ENCODE peak calls at places on chromosomes 4 and X, in four cellular contexts. C is psoas muscle, Z is heart left ventricle, B is prostate gland. Q is an unnamed sample.

GRCh38 chrX:115595049-115595448 is 34.1 kb downstream of the PLS3 start:
- DNase-seq in Z (no peak), B (no peak), C (no peak), Q (no peak)

GRCh38 chr4:95556460-95556859 is 7.7 kb upstream of the UNC5C start:
- DNase-seq in B (no peak), C (no peak), Z (no peak), Q (no peak)

GRCh38 chrX:30951003-30951402 is 61.9 kb upstream of the TAB3 start:
- DNase-seq in B (no peak), Z (no peak), C (no peak), Q (no peak)

GRCh38 chrX:106932492-106932923 is 12.3 kb downstream of the CLDN2 start:
- DNase-seq in B (no peak), Z (no peak), C (no peak), Q (no peak)

GRCh38 chrX:10992110-10992509 is 119.0 kb upstream of the HCCS start:
- DNase-seq in B (no peak), Z (no peak), C (no peak), Q (no peak)

GRCh38 chr4:189232274-189232673 is 708.4 kb upstream of the FRG1 start:
- DNase-seq in Z (no peak), C (no peak), B (peak; percentile 12), Q (no peak)

GRCh38 chrX:48531359-48531954 is 8.1 kb upstream of the TBC1D25 start:
- DNase-seq in B (no peak), C (no peak), Z (no peak), Q (no peak)

GRCh38 chrX:135112096-135112729 is 8.1 kb downstream of the ETDB start:
- DNase-seq in B (no peak), C (no peak), Z (no peak), Q (no peak)

GRCh38 chrX:112832481-112833095 is 8.0 kb downstream of the AMOT start:
- DNase-seq in Z (no peak), C (no peak), B (peak; percentile 49), Q (no peak)
- H3K27ac ChIP-seq in Z (no peak overlapping the region), C (peak overlapping the region; percentile 70), B (no peak overlapping the region), Q (no peak overlapping the region)

DNA sequence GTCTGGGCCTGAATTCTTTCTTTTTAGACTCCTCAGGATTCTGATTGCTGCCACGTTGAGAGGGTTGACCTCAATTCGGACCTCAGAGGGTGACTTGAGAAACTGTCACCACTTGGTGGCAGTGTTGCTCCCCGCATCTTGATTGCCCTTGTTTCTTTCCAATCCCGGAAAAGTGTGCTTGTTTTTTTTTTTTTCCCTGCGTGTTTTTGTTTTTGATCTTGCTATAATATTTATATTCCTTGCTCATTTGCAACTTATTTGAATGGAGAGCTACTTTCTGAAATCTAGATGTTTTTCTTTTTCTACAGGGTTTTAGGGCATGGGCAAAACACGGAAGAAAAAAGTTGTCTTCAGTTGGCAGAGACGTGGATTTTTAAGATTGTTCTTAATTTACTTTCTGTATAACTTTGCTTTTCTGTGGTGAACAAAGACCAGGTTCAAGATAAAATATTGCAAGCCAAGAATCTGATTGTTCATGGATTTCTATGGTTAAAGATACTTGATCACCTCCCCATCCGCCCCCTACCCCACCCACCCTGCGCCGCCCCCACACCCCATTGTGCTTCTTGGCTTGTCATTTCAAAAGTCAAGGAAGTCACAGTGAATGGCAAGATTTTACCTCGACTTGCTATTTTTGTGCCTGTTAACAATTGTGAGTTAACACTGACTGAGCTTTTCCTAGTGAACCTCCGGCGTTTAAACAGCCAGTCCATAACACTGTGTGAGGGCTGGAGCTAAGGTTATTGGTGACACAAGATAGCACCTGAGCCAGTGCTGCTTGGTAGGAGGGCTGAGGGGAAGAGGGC is 102.1 kb downstream of the PTTG2 start:
- DNase-seq in B (peak; percentile 80), C (peak; percentile 79), Z (peak; percentile 83), Q (peak; percentile 66)
- H3K27ac ChIP-seq in B (peak overlapping the region; percentile 59), C (no peak overlapping the region), Z (peak overlapping the region; percentile 83), Q (no peak overlapping the region)

GRCh38 chr4:8653326-8654000 is 60.9 kb downstream of the CPZ start:
- DNase-seq in Z (no peak), C (no peak), B (no peak), Q (no peak)
- H3K27ac ChIP-seq in Z (no peak overlapping the region), C (no peak overlapping the region), B (no peak overlapping the region), Q (no peak overlapping the region)

DNA sequence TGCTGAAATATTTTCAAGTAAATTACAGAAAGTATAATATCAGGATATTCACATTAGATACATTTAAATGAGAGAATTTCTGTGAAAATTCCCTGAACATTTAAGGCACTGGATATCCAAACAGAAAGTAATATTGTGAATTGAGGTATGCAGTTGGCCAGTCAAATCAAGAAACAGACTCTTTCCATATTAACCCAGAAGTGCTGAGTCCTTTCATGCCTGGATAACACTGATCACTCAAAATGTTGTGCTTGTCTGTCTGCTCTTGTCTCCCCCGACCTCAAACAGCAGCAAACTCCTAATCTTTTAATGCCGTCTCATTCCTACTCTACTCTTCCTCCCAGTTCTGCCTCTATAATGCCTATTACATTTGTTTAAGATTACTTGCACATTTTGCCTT is 51.2 kb downstream of the TBC1D9 start:
- DNase-seq in B (no peak), C (no peak), Z (no peak), Q (no peak)
- H3K27ac ChIP-seq in B (no peak overlapping the region), C (no peak overlapping the region), Z (no peak overlapping the region), Q (no peak overlapping the region)

DNA sequence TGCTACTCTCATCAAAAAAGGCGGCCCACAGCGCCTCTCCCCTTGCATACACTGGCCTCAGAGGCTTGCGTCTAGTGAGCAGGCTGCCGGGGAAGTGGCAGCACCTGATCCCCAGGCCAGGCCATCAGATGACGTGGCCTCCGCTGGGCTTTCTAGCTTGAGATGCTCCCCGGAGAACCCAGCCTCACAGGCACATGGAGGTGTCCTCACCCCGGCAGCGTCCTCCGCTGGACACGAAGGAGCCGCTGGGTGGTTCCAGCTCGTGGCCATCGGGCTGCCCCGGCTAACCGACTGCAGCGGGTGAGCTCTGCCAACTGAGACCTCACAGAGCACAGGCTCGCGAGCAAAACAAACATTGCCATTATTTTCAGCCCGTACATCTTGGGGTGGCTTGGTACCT is 12.7 kb downstream of the IRAK1 start:
- DNase-seq in C (peak; percentile 44), B (no peak), Z (no peak), Q (no peak)
- H3K27ac ChIP-seq in C (no peak overlapping the region), B (no peak overlapping the region), Z (no peak overlapping the region), Q (no peak overlapping the region)

Q was measured in iPS DF 6.9.